ENCODE peak calls at places on chromosomes 7 and 10, in eight cellular contexts. Y, W, J, R, B, D, I and U are unnamed samples.

GRCh38 chr7:3197567-3198212 is 103.4 kb upstream of the SDK1 start:
- DNase-seq in I (no peak), Y (no peak), W (no peak), J (no peak), D (no peak), B (no peak), R (no peak), U (no peak)

GRCh38 chr10:27857616-27858015 is 112.0 kb upstream of the MKX start:
- DNase-seq in J (no peak), I (no peak), W (no peak), Y (no peak), B (no peak), R (no peak), D (no peak), U (no peak)

GRCh38 chr7:42167914-42168236 is 69.1 kb downstream of the GLI3 start:
- DNase-seq in B (no peak), I (no peak), D (no peak), J (no peak), R (no peak), W (no peak), Y (no peak), U (no peak)

GRCh38 chr10:17512341-17513001 is 58.1 kb upstream of the ST8SIA6 start:
- DNase-seq in D (peak), J (no peak), I (no peak), Y (peak), R (peak), B (peak), W (no peak), U (no peak)

GRCh38 chr10:103507235-103508191 is 14.0 kb downstream of the NEURL1 start:
- DNase-seq in R (no peak), J (no peak), D (no peak), W (no peak), Y (no peak), B (no peak), I (peak), U (no peak)

GRCh38 chr10:52488606-52489485 is 174.8 kb downstream of the DKK1 start:
- DNase-seq in D (peak), I (peak), Y (peak), W (peak), B (no peak), R (peak), J (peak), U (no peak)

GRCh38 chr7:27936244-27937102 is 196.5 kb downstream of the TAX1BP1 start:
- DNase-seq in R (no peak), B (no peak), W (no peak), D (no peak), Y (no peak), J (no peak), I (no peak), U (no peak)

GRCh38 chr7:149415391-149416068 is 45.3 kb downstream of the ZNF777 start:
- DNase-seq in D (no peak), B (no peak), W (no peak), R (peak), I (no peak), Y (no peak), J (no peak), U (no peak)

GRCh38 chr7:80646088-80646961 is 7.9 kb downstream of the CD36 start:
- DNase-seq in Y (no peak), D (no peak), R (no peak), I (no peak), B (no peak), W (no peak), J (no peak), U (no peak)

GRCh38 chr10:58511765-58512469 is 755 bp upstream of the BICC1 start:
- DNase-seq in J (no peak), W (no peak), B (peak), D (no peak), Y (no peak), I (no peak), R (peak), U (no peak)

GRCh38 chr7:28818996-28819395 is 139.1 kb downstream of the TRIL start:
- DNase-seq in Y (no peak), I (no peak), J (no peak), R (no peak), D (no peak), B (no peak), W (no peak), U (no peak)

GRCh38 chr7:30564243-30564892 is 30.3 kb upstream of the GARS1 start:
- DNase-seq in B (peak), D (peak), W (peak), R (peak), Y (peak), I (peak), J (peak), U (peak)

GRCh38 chr10:454860-455259 is 234.6 kb downstream of the DIP2C start:
- DNase-seq in R (peak), B (peak), D (peak), Y (peak), I (peak), J (no peak), W (no peak), U (no peak)

GRCh38 chr10:26987851-26988250 is 112.4 kb downstream of the ANKRD26 start:
- DNase-seq in I (no peak), J (no peak), B (no peak), Y (no peak), R (no peak), W (no peak), D (no peak), U (no peak)

GRCh38 chr10:101218423-101219136 is 10.7 kb downstream of the LBX1 start:
- DNase-seq in B (no peak), D (no peak), Y (no peak), J (no peak), R (no peak), I (no peak), W (no peak), U (no peak)

GRCh38 chr7:154984601-154985188 is 18.2 kb downstream of the PAXIP1 start:
- DNase-seq in Y (no peak), W (no peak), D (no peak), R (peak), J (no peak), I (no peak), B (no peak), U (no peak)

GRCh38 chr10:43653746-43654145 is 5.1 kb upstream of the ZNF32 start:
- DNase-seq in W (no peak), Y (no peak), R (peak), I (no peak), D (no peak), B (no peak), J (no peak), U (no peak)

GRCh38 chr7:921581-922333 is 32.7 kb downstream of the ADAP1 start:
- DNase-seq in Y (no peak), W (no peak), I (no peak), R (no peak), J (no peak), B (no peak), D (no peak), U (no peak)

GRCh38 chr7:130356121-130356759 is 11.6 kb downstream of the CPA5 start:
- DNase-seq in B (peak), Y (peak), I (no peak), J (peak), W (no peak), R (peak), D (peak), U (no peak)

GRCh38 chr10:99619090-99619800 is 994 bp downstream of the SLC25A28 start:
- DNase-seq in I (no peak), W (no peak), D (no peak), B (no peak), R (peak), Y (peak), J (peak), U (no peak)

GRCh38 chr10:106181491-106181890 is 983.0 kb downstream of the SORCS1 start:
- DNase-seq in W (no peak), R (peak), B (no peak), Y (no peak), I (no peak), J (no peak), D (no peak), U (no peak)

GRCh38 chr7:133778472-133778871 is 348.7 kb upstream of the LRGUK start:
- DNase-seq in W (no peak), B (no peak), D (no peak), I (no peak), Y (no peak), J (no peak), R (no peak), U (no peak)